ENCODE peak calls at places on chromosomes 11 and 22, in nine cellular contexts. F is spleen, S is sigmoid colon, I is tibial nerve, K is IMR-90, N is PC-3, P is AG04450, G is breast epithelium, L is esophagus muscularis mucosa. R is an unnamed sample.

GRCh38 chr11:99366476-99366992 is 345.8 kb downstream of the CNTN5 start:
- DNase-seq in F (no peak), S (no peak), P (no peak), G (no peak), L (no peak), I (no peak), N (no peak), K (no peak), R (no peak)

GRCh38 chr11:117618273-117618672 is 178.7 kb downstream of the DSCAML1 start:
- DNase-seq in L (no peak), N (no peak), F (no peak), I (no peak), S (peak), K (no peak), P (no peak), G (no peak), R (no peak)

GRCh38 chr11:88414981-88415391 is 77.5 kb upstream of the CTSC start:
- DNase-seq in L (no peak), K (peak), G (no peak), N (peak), I (no peak), F (no peak), P (no peak), S (no peak), R (no peak)

GRCh38 chr22:50300620-50301257 is 6.7 kb downstream of the PLXNB2 start:
- DNase-seq in N (no peak), K (no peak), I (no peak), G (no peak), P (no peak), S (no peak), L (no peak), F (no peak), R (no peak)

GRCh38 chr22:45793161-45793560 is 121.5 kb downstream of the ATXN10 start:
- DNase-seq in P (no peak), F (no peak), S (no peak), G (no peak), K (no peak), L (no peak), N (no peak), I (no peak), R (no peak)

GRCh38 chr22:46641829-46642266 is 21.7 kb downstream of the GRAMD4 start:
- DNase-seq in K (peak), F (no peak), N (no peak), G (no peak), I (no peak), L (no peak), S (peak), P (peak), R (no peak)

GRCh38 chr11:33835143-33835878 is 56.6 kb downstream of the LMO2 start:
- DNase-seq in N (peak), F (no peak), K (peak), S (no peak), G (no peak), I (no peak), L (no peak), P (peak), R (no peak)

GRCh38 chr11:19953909-19954308 is 206.4 kb downstream of the DBX1 start:
- DNase-seq in S (no peak), L (no peak), I (no peak), K (peak), N (peak), F (no peak), P (peak), G (no peak), R (no peak)

GRCh38 chr22:46374663-46375474 is 39.4 kb downstream of the TRMU start:
- DNase-seq in N (no peak), K (no peak), P (no peak), L (no peak), F (no peak), S (no peak), G (peak), I (no peak), R (no peak)

GRCh38 chr22:30254307-30254706 is 7.7 kb upstream of the LIF start:
- DNase-seq in L (no peak), F (no peak), I (no peak), S (no peak), N (no peak), P (no peak), G (no peak), K (no peak), R (no peak)

DNA sequence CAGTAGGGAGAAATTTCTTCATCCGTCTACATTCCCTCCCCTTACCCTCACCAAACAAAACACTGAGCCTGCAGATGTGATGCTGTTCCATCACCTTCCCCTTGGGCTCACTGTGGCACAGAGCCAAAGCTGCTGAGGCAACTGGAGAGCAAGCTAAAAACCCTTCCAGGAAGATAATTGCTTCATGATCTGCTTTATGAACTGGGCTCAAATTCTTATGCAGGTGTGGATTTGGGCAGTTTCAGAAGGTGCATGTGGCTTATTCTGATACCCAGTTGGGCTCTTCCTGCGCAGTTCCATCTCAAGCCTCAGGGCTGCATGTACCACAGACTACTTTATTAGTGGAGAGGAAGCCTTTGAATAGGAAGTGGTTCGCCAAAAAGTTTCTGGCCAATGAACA is 58.3 kb downstream of the AAMDC start:
- DNase-seq in G (no peak), S (peak), P (peak), F (no peak), N (no peak), L (no peak), K (peak), I (peak), R (no peak)
- TF ChIP-seq CTCF in G (no peak), S (no peak), P (peak), F (no peak), N (no peak), L (no peak), K (no peak), I (no peak), R (no peak)

GRCh38 chr11:65571420-65571819 is 918 bp upstream of the FAM89B start:
- DNase-seq in N (no peak), G (no peak), I (no peak), P (no peak), L (no peak), K (no peak), F (peak), S (peak), R (no peak)
- H3K4me3 ChIP-seq in N (peak), G (peak), I (peak), P (peak), L (peak), K (no peak), F (peak), S (peak), R (peak)

DNA sequence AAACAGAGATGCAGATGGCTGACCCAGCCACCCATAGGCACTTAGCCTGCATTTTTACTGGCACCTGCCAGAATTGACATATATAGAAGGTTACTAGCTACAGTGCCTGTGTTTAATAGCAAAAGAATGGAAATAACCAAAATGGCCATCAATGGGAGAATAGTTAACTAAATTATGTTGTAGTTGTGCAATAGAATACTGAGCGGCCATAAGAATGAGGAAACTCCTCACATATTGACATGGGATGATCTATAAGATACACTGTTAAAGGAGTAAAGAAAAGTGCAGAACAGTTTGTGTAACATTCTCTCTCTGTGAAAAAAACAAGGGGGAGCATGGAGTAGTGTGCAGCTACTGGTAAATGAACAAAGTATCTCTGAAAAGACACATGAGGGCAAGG is 21.5 kb downstream of the ARAP1 start:
- DNase-seq in P (no peak), K (no peak), S (no peak), F (no peak), G (no peak), N (no peak), I (no peak), L (no peak), R (no peak)
- H3K27ac ChIP-seq in P (no peak), K (no peak), S (no peak), F (no peak), G (no peak), N (no peak), I (no peak), L (no peak), R (no peak)

GRCh38 chr11:67353317-67354313 is at the start of gene POLD4:
- DNase-seq in L (peak), S (peak), K (peak), G (peak), N (peak), P (peak), I (peak), F (peak), R (peak)

GRCh38 chr11:67352546-67353316 is 615 bp downstream of the POLD4 start:
- DNase-seq in L (no peak), F (peak), I (no peak), N (peak), K (no peak), S (peak), G (no peak), P (no peak), R (no peak)

GRCh38 chr11:67355794-67356550 is 2.6 kb upstream of the POLD4 start:
- DNase-seq in I (no peak), L (no peak), P (no peak), S (no peak), K (no peak), G (no peak), F (no peak), N (no peak), R (no peak)

GRCh38 chr11:67355023-67355793 is 1.9 kb upstream of the POLD4 start:
- DNase-seq in L (no peak), K (no peak), I (no peak), F (peak), G (no peak), S (peak), P (no peak), N (no peak), R (no peak)

DNA sequence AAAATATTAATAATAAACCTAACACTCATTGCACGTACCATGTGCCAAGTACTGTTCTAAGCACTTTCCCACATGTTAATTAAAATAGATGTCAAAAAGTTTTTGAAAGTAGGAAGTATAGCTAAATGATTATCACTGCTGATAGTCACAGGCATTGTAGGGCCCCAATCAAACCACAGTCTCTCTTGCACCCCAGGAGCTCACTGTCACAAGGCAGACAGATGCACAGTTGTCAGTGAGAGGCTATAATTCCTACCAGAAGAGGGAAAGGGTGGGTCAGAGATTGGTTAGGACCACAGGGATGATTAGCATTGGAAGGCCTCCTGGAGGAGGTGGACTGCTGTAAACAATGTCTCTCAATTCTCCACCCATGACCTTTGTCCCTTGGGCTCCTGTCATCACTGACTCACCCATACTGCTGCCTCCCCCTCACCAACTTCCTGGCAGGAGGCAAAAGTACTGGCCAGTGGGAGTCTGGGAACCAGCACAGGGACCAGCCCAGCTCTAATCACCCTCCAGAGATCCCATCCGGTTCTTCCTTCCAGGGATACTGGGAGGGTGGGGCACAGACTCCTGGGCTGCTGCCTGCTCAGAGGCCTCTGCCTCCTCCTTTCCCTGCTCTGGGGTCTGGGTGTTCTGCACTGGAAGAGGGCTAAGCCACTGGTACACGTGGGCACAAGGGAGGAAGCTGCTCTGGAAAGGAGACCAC is 1.1 kb upstream of the POLD4 start:
- DNase-seq in F (peak), K (peak), I (no peak), N (peak), S (peak), G (no peak), L (no peak), P (peak), R (no peak)
- TF ChIP-seq CTCF in F (no peak), K (peak), I (peak), N (peak), S (no peak), G (no peak), L (no peak), P (peak), R (no peak)

GRCh38 chr11:128686045-128686741 is 7.7 kb upstream of the FLI1 start:
- DNase-seq in L (no peak), S (no peak), N (no peak), K (no peak), F (peak), I (no peak), P (no peak), G (no peak), R (no peak)
- H3K4me3 ChIP-seq in L (peak), S (peak), N (no peak), K (no peak), F (peak), I (no peak), P (no peak), G (peak), R (no peak)

DNA sequence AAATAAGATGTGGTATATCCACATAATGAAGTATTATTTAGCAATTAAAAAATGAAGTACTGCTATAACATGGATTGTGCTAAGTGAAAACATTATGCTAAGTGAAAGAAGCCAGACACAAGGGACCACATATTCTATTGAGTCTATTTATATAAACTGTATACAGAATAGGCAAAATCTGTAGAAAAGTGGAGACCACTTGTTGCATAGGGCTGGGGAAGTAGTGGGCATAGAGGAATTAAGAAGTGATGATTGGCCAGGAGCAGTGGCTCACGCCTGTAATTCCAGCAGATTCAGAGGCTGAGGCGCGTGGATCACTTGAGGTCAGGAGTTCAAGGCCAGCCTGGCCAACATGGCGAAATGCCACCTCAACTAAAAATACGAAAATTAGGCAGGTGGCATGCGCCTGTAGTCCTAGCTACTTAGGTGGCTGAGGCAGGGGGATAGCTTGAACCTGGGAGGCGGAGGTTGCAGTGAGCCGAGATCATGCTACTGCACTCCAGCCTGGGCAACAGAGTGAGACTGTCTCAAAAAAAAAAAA is 109.6 kb downstream of the RBFOX2 start:
- DNase-seq in I (no peak), G (no peak), L (no peak), P (no peak), F (no peak), K (no peak), N (no peak), S (no peak), R (no peak)
- H3K27ac ChIP-seq in I (no peak), G (no peak), L (no peak), P (no peak), F (no peak), K (no peak), N (no peak), S (peak), R (no peak)

DNA sequence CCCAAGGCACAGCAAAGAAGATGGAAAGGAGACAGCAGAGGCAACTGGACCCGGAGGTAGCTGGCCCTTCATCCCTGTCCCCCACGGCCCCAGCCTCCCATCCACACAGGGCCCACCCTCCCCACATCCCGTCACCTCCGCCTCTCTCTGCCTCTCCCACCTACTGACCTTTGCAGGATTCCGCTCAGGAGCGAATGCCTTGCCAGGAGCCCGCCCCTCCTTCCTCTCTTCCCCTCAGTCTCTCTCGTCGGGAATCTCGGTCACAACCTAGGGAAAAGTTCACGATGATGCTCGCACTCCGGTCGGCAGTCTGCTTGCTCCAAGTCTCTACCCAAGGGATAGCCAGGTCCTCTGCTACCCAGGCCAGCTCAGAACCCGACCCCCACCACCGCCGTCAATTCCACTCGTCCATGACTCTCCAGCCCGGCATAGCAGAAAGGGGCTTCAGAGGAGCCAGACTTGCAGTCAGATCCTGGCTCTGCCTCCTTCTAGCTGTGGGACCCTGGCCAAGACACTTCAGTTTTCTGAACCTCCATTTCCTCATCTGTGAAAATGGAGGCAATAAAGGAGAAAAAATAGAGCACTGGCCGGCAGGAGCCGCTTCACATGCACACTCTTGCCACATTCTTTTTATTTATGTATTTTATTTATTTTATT is 10.2 kb downstream of the AHNAK start:
- DNase-seq in N (no peak), I (no peak), F (no peak), L (no peak), K (no peak), S (peak), G (no peak), P (no peak), R (no peak)
- TF ChIP-seq CTCF in N (no peak), I (no peak), F (no peak), L (no peak), K (no peak), S (no peak), G (no peak), P (no peak), R (no peak)

GRCh38 chr11:65492387-65492636 is 6.5 kb upstream of the MALAT1 start:
- DNase-seq in S (no peak), P (no peak), L (no peak), I (no peak), N (no peak), G (no peak), K (no peak), F (no peak), R (no peak)

GRCh38 chr11:65491163-65491465 is 7.7 kb upstream of the MALAT1 start:
- DNase-seq in P (no peak), G (no peak), K (no peak), N (no peak), L (no peak), F (no peak), I (no peak), S (peak), R (no peak)

GRCh38 chr11:65492637-65493366 is 6.0 kb upstream of the MALAT1 start:
- DNase-seq in I (peak), K (peak), L (no peak), S (peak), F (no peak), G (peak), P (no peak), N (no peak), R (no peak)

GRCh38 chr11:65491614-65492386 is 7.0 kb upstream of the MALAT1 start:
- DNase-seq in P (no peak), K (peak), S (peak), G (peak), L (no peak), N (peak), I (peak), F (no peak), R (no peak)

DNA sequence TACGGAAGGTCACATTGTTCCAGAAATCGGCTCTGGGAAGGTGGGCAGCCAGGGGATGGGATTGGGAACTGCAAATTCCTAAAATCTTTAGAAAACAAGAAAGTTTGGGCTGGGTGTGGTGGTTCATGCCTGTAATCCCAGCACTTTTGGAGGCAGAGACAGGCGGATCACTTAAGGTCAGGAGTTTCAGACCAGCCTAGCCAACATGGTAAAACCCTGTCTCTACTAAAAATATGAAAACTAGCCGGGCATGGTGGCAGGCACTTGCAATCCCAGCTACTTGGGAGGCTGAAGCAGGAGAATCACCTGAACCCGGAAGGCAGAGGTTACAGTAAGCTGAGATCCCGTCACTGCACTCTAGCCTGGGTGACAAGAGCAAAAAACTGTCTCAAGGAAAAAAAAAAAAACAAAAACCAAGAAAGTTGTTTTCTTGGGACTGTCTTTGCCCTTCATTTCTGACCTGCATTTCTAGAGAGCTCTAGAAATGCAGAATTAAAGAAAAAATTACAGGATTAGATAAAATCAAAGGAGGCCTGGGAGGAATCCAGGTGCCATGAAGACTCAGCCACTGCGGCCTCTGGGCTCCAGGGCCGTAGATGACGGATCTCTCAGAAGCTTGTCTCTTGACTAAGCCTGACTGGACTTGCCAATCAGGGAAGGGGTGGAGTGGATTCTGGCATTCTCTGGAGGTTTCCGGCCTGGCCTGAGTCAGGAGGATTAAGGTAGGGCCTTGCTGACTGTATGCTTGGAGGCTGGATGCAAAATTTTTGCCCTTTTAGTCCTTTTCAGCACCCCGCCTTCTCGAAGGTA is 5.3 kb upstream of the MALAT1 start:
- DNase-seq in S (peak), F (no peak), P (no peak), K (peak), N (peak), L (no peak), I (peak), G (peak), R (no peak)
- H3K4me3 ChIP-seq in S (no peak), F (peak), P (peak), K (no peak), N (no peak), L (peak), I (no peak), G (no peak), R (no peak)

GRCh38 chr11:111353776-111354600 is 25.1 kb downstream of the POU2AF1 start:
- DNase-seq in P (no peak), N (no peak), G (no peak), K (no peak), L (peak), S (no peak), I (no peak), F (no peak), R (no peak)
- H3K27ac ChIP-seq in P (no peak), N (no peak), G (peak), K (no peak), L (no peak), S (no peak), I (peak), F (no peak), R (no peak)

GRCh38 chr11:108662700-108663099 is 2.2 kb upstream of the DDX10 start:
- DNase-seq in S (no peak), I (no peak), F (no peak), P (no peak), K (no peak), N (no peak), L (no peak), G (no peak), R (no peak)

GRCh38 chr11:108666373-108666772 is 1.5 kb downstream of the DDX10 start:
- DNase-seq in S (no peak), P (no peak), K (no peak), L (no peak), F (no peak), N (peak), I (no peak), G (no peak), R (no peak)

GRCh38 chr11:108663154-108663877 is 1.6 kb upstream of the DDX10 start:
- DNase-seq in I (no peak), F (no peak), L (no peak), G (no peak), P (no peak), N (no peak), S (no peak), K (no peak), R (no peak)

GRCh38 chr11:108664241-108664640 is 628 bp upstream of the DDX10 start:
- DNase-seq in P (no peak), K (no peak), L (no peak), G (no peak), N (no peak), F (peak), I (no peak), S (no peak), R (peak)

GRCh38 chr11:108664730-108665525 is at the start of gene DDX10:
- DNase-seq in S (peak), N (peak), P (peak), G (peak), F (peak), K (peak), L (peak), I (peak), R (peak)
- TF ChIP-seq CTCF in S (no peak), N (peak), P (peak), G (no peak), F (no peak), K (peak), L (peak), I (no peak), R (peak)

R was measured in dorsolateral prefrontal cortex.